ENCODE peak calls at places on chromosomes 3 and 15, in nine cellular contexts. E is A172; S is cerebellar cortex; K is activated CD8-positive, alpha-beta memory T cell treated with anti-CD3 and anti-CD28 coated beads for 4 hours; L is MCF 10A; N is SW480; Q is GM04503; Z is cardiac fibroblast; O is stimulated activated CD8-positive, alpha-beta memory T cell treated with anti-CD3 and anti-CD28 coated beads, Interleukin-7, amount 100 ng/mL, for 4 hours. A is an unnamed sample.

GRCh38 chr15:74787251-74788041 is 5.6 kb downstream of the CSK start:
- DNase-seq in E (peak), O (peak), L (peak), N (peak), Q (no peak), S (peak), K (peak), Z (peak), A (peak)

GRCh38 chr3:123048480-123049237 is 18.2 kb upstream of the PDIA5 start:
- DNase-seq in K (no peak), E (no peak), Z (no peak), O (no peak), Q (no peak), L (no peak), N (no peak), S (no peak), A (no peak)

GRCh38 chr3:188446791-188447190 is 292.8 kb downstream of the LPP start:
- DNase-seq in L (no peak), N (no peak), S (no peak), E (no peak), K (no peak), Z (no peak), O (no peak), Q (no peak), A (no peak)

GRCh38 chr3:104768886-104769285 is 597.8 kb upstream of the ALCAM start:
- DNase-seq in N (no peak), S (no peak), Q (no peak), Z (peak), O (no peak), E (peak), K (no peak), L (no peak), A (no peak)

GRCh38 chr3:120450261-120450913 is 405 bp downstream of the FSTL1 start:
- DNase-seq in Q (no peak), S (no peak), L (peak), N (peak), K (no peak), E (no peak), O (no peak), Z (no peak), A (no peak)

GRCh38 chr15:71411538-71412482 is 296.5 kb downstream of the THSD4 start:
- DNase-seq in E (peak), L (no peak), Z (no peak), Q (peak), K (no peak), S (no peak), O (no peak), N (no peak), A (peak)

GRCh38 chr3:183545688-183546087 is 9.8 kb downstream of the KLHL6 start:
- DNase-seq in L (no peak), S (no peak), Q (no peak), E (no peak), K (no peak), Z (no peak), O (no peak), N (no peak), A (no peak)

GRCh38 chr3:54374214-54374855 is 252.0 kb downstream of the CACNA2D3 start:
- DNase-seq in S (no peak), E (no peak), O (no peak), Q (no peak), K (no peak), L (peak), N (peak), Z (peak), A (no peak)